ENCODE peak calls at places on chromosomes 11 and 22, in six cellular contexts. W is naive thymus-derived CD8-positive, alpha-beta T cell; S is iPS DF 19.7; M is LoVo; X is activated T-cell treated with anti-CD3 and anti-CD28 coated beads, Interleukin-2, amount 50 U/mL, for 72 hours; K is activated CD4-positive, alpha-beta T cell treated with anti-CD3 and anti-CD28 coated beads for 24 hours. U is an unnamed sample.
A peak's percentile ranks its signal among the peaks of the same experiment; 100 is the strongest.

GRCh38 chr11:106415510-106415909 is 338.0 kb downstream of the AASDHPPT start:
- DNase-seq in X (no peak), M (no peak), S (no peak), W (no peak), K (no peak), U (no peak)

GRCh38 chr22:19630614-19631013 is 83.7 kb upstream of the SEPTIN5 start:
- DNase-seq in K (no peak), W (no peak), M (no peak), S (no peak), X (no peak), U (no peak)

GRCh38 chr22:41447435-41448188 is 1.0 kb upstream of the TOB2 start:
- DNase-seq in K (peak; percentile 45), W (peak; percentile 62), X (peak; percentile 68), M (peak; percentile 66), S (no peak), U (peak; percentile 73)

GRCh38 chr11:45646275-45646970 is 19.0 kb downstream of the CHST1 start:
- DNase-seq in W (no peak), M (no peak), K (no peak), X (no peak), S (no peak), U (no peak)

GRCh38 chr11:95556011-95556341 is 233.6 kb downstream of the FAM76B start:
- DNase-seq in W (no peak), X (no peak), S (no peak), M (no peak), K (no peak), U (no peak)

GRCh38 chr11:66324626-66325025 is 7.8 kb upstream of the CD248 start:
- DNase-seq in M (no peak), S (no peak), W (no peak), K (no peak), X (no peak), U (no peak)

GRCh38 chr22:44869196-44869595 is 116.8 kb downstream of the ARHGAP8 start:
- DNase-seq in X (no peak), M (no peak), W (no peak), S (no peak), K (no peak), U (no peak)

GRCh38 chr22:39994046-39994565 is 648 bp upstream of the FAM83F start:
- DNase-seq in M (no peak), X (peak; percentile 25), S (no peak), W (peak; percentile 64), K (peak; percentile 30), U (no peak)

GRCh38 chr11:6992457-6993431 is 27.4 kb downstream of the ZNF214 start:
- DNase-seq in S (no peak), M (peak; percentile 8), X (no peak), K (no peak), W (no peak), U (no peak)

GRCh38 chr11:128180446-128181089 is 406.8 kb downstream of the ETS1 start:
- DNase-seq in M (no peak), X (no peak), K (no peak), S (no peak), W (no peak), U (no peak)

GRCh38 chr11:62774407-62774806 is 3.2 kb downstream of the TAF6L start:
- DNase-seq in X (no peak), S (no peak), M (no peak), W (no peak), K (no peak), U (no peak)

GRCh38 chr11:125236072-125236825 is 71.7 kb downstream of the PKNOX2 start:
- DNase-seq in K (no peak), X (no peak), S (no peak), M (no peak), W (no peak), U (no peak)

GRCh38 chr11:3929689-3930088 is 74.2 kb downstream of the STIM1 start:
- DNase-seq in W (no peak), S (no peak), M (no peak), X (no peak), K (no peak), U (no peak)

GRCh38 chr22:38236786-38237185 is 35.0 kb downstream of the MAFF start:
- DNase-seq in M (no peak), S (no peak), W (no peak), K (no peak), X (no peak), U (no peak)

GRCh38 chr11:120167659-120168058 is 29.7 kb upstream of the TRIM29 start:
- DNase-seq in X (no peak), W (no peak), K (no peak), M (no peak), S (no peak), U (no peak)

GRCh38 chr11:116828632-116829524 is 829 bp upstream of the APOC3 start:
- DNase-seq in K (no peak), X (no peak), W (no peak), M (no peak), S (no peak), U (no peak)

GRCh38 chr11:126317681-126318641 is 14.1 kb downstream of the DCPS start:
- DNase-seq in W (no peak), X (peak; percentile 31), K (no peak), S (no peak), M (peak; percentile 33), U (peak; percentile 84)

GRCh38 chr22:41239443-41240128 is 1.1 kb downstream of the CHADL start:
- DNase-seq in W (no peak), X (no peak), M (no peak), K (no peak), S (no peak), U (no peak)

GRCh38 chr22:46136539-46137217 is 13.6 kb upstream of the PPARA start:
- DNase-seq in K (no peak), W (no peak), X (no peak), S (no peak), M (no peak), U (peak; percentile 17)

GRCh38 chr11:95134491-95134890 is 44.8 kb downstream of the ENDOD1 start:
- DNase-seq in W (no peak), X (no peak), K (no peak), M (no peak), S (no peak), U (no peak)

GRCh38 chr11:40445391-40445790 is 1014.1 kb downstream of the LRRC4C start:
- DNase-seq in M (no peak), X (no peak), W (no peak), K (no peak), S (no peak), U (no peak)

GRCh38 chr11:75260396-75260795 is 19.8 kb downstream of the TPBGL start:
- DNase-seq in S (no peak), K (no peak), X (no peak), W (no peak), M (no peak), U (no peak)

GRCh38 chr11:131874070-131874469 is 503.7 kb downstream of the NTM start:
- DNase-seq in M (no peak), K (no peak), W (no peak), S (no peak), X (no peak), U (no peak)

GRCh38 chr11:1659478-1659877 is 29.9 kb downstream of the KRTAP5-5 start:
- DNase-seq in M (no peak), S (no peak), X (no peak), K (no peak), W (no peak), U (no peak)

GRCh38 chr11:117836077-117836960 is 11.8 kb upstream of the FXYD2 start:
- DNase-seq in S (no peak), M (no peak), W (no peak), X (no peak), K (no peak), U (peak; percentile 3)

GRCh38 chr11:8811571-8811970 is 99.4 kb upstream of the AKIP1 start:
- DNase-seq in X (no peak), M (no peak), S (no peak), W (no peak), K (no peak), U (no peak)

GRCh38 chr11:88410636-88411035 is 73.1 kb upstream of the CTSC start:
- DNase-seq in S (no peak), K (no peak), X (no peak), M (no peak), W (no peak), U (no peak)

GRCh38 chr22:46528121-46528610 is 9.3 kb downstream of the CELSR1 start:
- DNase-seq in W (no peak), S (no peak), K (no peak), M (peak; percentile 87), X (peak; percentile 6), U (no peak)

GRCh38 chr11:112289588-112290461 is 29.2 kb upstream of the PLET1 start:
- DNase-seq in K (peak; percentile 79), W (peak; percentile 81), M (peak; percentile 73), S (no peak), X (peak; percentile 89), U (peak; percentile 89)